ENCODE peak calls at places on chromosomes 1 and 21, in six cellular contexts. B, P, E, I, G and X are unnamed samples.

GRCh38 chr1:223887724-223888428 is 42.1 kb upstream of the TP53BP2 start:
- DNase-seq in B (peak), P (peak), E (no peak), I (peak), G (no peak), X (no peak)

GRCh38 chr21:17590443-17590842 is 22.3 kb downstream of the BTG3 start:
- DNase-seq in B (no peak), P (no peak), E (no peak), I (no peak), G (no peak), X (no peak)

GRCh38 chr21:28742527-28742926 is 250.2 kb downstream of the LTN1 start:
- DNase-seq in B (peak), P (no peak), E (no peak), I (no peak), G (no peak), X (no peak)

GRCh38 chr21:28133116-28133515 is 859.6 kb downstream of the LTN1 start:
- DNase-seq in B (no peak), P (no peak), E (no peak), I (no peak), G (no peak), X (no peak)

GRCh38 chr1:152347116-152347728 is 12.6 kb downstream of the FLG2 start:
- DNase-seq in B (peak), P (no peak), E (no peak), I (peak), G (peak), X (peak)

GRCh38 chr1:40256401-40257084 is 1.5 kb upstream of the ZMPSTE24 start:
- DNase-seq in B (no peak), P (no peak), E (no peak), I (no peak), G (no peak), X (no peak)

GRCh38 chr1:28172690-28173150 is 3.8 kb downstream of the PTAFR start:
- DNase-seq in B (peak), P (no peak), E (no peak), I (no peak), G (no peak), X (peak)

GRCh38 chr1:12147116-12147753 is 19.6 kb upstream of the TNFRSF1B start:
- DNase-seq in B (no peak), P (no peak), E (no peak), I (no peak), G (no peak), X (no peak)

GRCh38 chr1:32195972-32196823 is 4.2 kb upstream of the CCDC28B start:
- DNase-seq in B (no peak), P (no peak), E (no peak), I (no peak), G (no peak), X (no peak)

GRCh38 chr1:225602590-225603206 is 50.2 kb downstream of the ENAH start:
- DNase-seq in B (no peak), P (no peak), E (no peak), I (no peak), G (no peak), X (no peak)

GRCh38 chr1:36553591-36554417 is 71.1 kb upstream of the CSF3R start:
- DNase-seq in B (peak), P (no peak), E (peak), I (no peak), G (peak), X (peak)

GRCh38 chr1:224615861-224616760 is at the start of gene CNIH3:
- DNase-seq in B (peak), P (no peak), E (no peak), I (no peak), G (peak), X (peak)

GRCh38 chr1:90317628-90318027 is 322.7 kb downstream of the ZNF326 start:
- DNase-seq in B (no peak), P (no peak), E (no peak), I (no peak), G (no peak), X (no peak)

GRCh38 chr1:208048904-208049303 is 138.0 kb upstream of the CD34 start:
- DNase-seq in B (no peak), P (no peak), E (no peak), I (no peak), G (no peak), X (no peak)

GRCh38 chr1:114033219-114033706 is 54.0 kb downstream of the OLFML3 start:
- DNase-seq in B (peak), P (no peak), E (no peak), I (no peak), G (peak), X (peak)

GRCh38 chr1:98849969-98850636 is 154.6 kb downstream of the PLPPR5 start:
- DNase-seq in B (no peak), P (no peak), E (no peak), I (no peak), G (no peak), X (no peak)

GRCh38 chr1:48878191-48878940 is 101.7 kb upstream of the BEND5 start:
- DNase-seq in B (peak), P (peak), E (no peak), I (peak), G (no peak), X (no peak)

GRCh38 chr21:35384375-35384774 is 335.3 kb upstream of the RUNX1 start:
- DNase-seq in B (no peak), P (no peak), E (no peak), I (no peak), G (no peak), X (no peak)

GRCh38 chr1:58874757-58875755 is 91.2 kb upstream of the JUN start:
- DNase-seq in B (peak), P (peak), E (no peak), I (peak), G (peak), X (no peak)

GRCh38 chr1:52672946-52673345 is 25.2 kb downstream of the COA7 start:
- DNase-seq in B (no peak), P (no peak), E (no peak), I (no peak), G (no peak), X (no peak)

GRCh38 chr1:56056438-56057312 is 522.7 kb downstream of the PLPP3 start:
- DNase-seq in B (peak), P (no peak), E (no peak), I (no peak), G (no peak), X (no peak)

GRCh38 chr1:23357112-23357908 is 12.3 kb downstream of the ZNF436 start:
- DNase-seq in B (no peak), P (no peak), E (no peak), I (no peak), G (no peak), X (no peak)

GRCh38 chr1:110555807-110556470 is 37.0 kb upstream of the KCNA10 start:
- DNase-seq in B (no peak), P (no peak), E (no peak), I (no peak), G (no peak), X (no peak)

GRCh38 chr1:218948446-218948845 is 225.2 kb upstream of the LYPLAL1 start:
- DNase-seq in B (no peak), P (no peak), E (no peak), I (no peak), G (no peak), X (no peak)

GRCh38 chr1:162029205-162029604 is 5.5 kb upstream of the OLFML2B start:
- DNase-seq in B (no peak), P (no peak), E (no peak), I (no peak), G (no peak), X (no peak)

GRCh38 chr1:20587639-20588017 is 1.3 kb upstream of the CDA start:
- DNase-seq in B (peak), P (no peak), E (no peak), I (no peak), G (no peak), X (no peak)

GRCh38 chr1:113058861-113059441 is 14.0 kb upstream of the LRIG2 start:
- DNase-seq in B (no peak), P (no peak), E (no peak), I (no peak), G (no peak), X (no peak)

GRCh38 chr1:56202186-56202585 is 377.2 kb downstream of the PLPP3 start:
- DNase-seq in B (peak), P (no peak), E (no peak), I (no peak), G (no peak), X (no peak)

GRCh38 chr1:223016890-223017289 is 126.2 kb downstream of the TLR5 start:
- DNase-seq in B (no peak), P (no peak), E (no peak), I (no peak), G (no peak), X (no peak)

GRCh38 chr1:89575207-89575606 is 50.6 kb downstream of the LRRC8B start:
- DNase-seq in B (no peak), P (no peak), E (no peak), I (no peak), G (no peak), X (no peak)

GRCh38 chr1:29620631-29621030 is 384.3 kb downstream of the PTPRU start:
- DNase-seq in B (no peak), P (no peak), E (no peak), I (no peak), G (no peak), X (no peak)

GRCh38 chr1:26021647-26022403 is at the start of gene EXTL1:
- DNase-seq in B (peak), P (no peak), E (no peak), I (no peak), G (peak), X (no peak)

GRCh38 chr1:24203404-24203803 is 16.3 kb upstream of the IFNLR1 start:
- DNase-seq in B (no peak), P (no peak), E (no peak), I (no peak), G (no peak), X (peak)

GRCh38 chr1:46153228-46153627 is 20.8 kb upstream of the PIK3R3 start:
- DNase-seq in B (peak), P (no peak), E (no peak), I (no peak), G (no peak), X (no peak)

GRCh38 chr1:209534496-209535250 is 48.8 kb upstream of the CAMK1G start:
- DNase-seq in B (no peak), P (no peak), E (no peak), I (no peak), G (no peak), X (no peak)

GRCh38 chr1:94927405-94928175 is 680 bp upstream of the CNN3 start:
- DNase-seq in B (peak), P (no peak), E (no peak), I (no peak), G (no peak), X (peak)

GRCh38 chr1:41918450-41919043 is at the start of gene HIVEP3:
- DNase-seq in B (peak), P (no peak), E (no peak), I (no peak), G (no peak), X (no peak)
- TF ChIP-seq CTCF in B (no peak), P (no peak), E (no peak), I (peak), G (no peak), X (no peak)

GRCh38 chr1:202565890-202566289 is 144.4 kb downstream of the SYT2 start:
- DNase-seq in B (no peak), P (no peak), E (no peak), I (no peak), G (no peak), X (peak)
- TF ChIP-seq CTCF in B (no peak), P (no peak), E (no peak), I (no peak), G (no peak), X (no peak)

DNA sequence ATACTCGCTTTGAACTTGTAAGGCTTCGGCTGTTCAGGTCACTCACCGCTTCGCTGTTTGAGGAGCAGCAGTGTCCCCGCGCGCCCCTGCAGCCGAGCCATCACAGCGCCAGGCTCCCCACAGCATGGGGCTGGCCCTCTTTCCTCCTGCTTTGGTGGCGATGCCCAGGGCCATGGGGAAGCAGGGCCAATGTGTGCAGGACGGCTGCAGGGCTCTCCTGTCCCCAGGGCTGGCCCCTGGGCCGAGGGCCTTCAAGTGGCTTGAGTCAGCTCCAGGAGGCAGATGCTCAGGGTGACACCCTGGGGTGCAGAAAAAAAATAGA is 38.5 kb upstream of the TRAPPC10 start:
- DNase-seq in B (no peak), P (no peak), E (no peak), I (no peak), G (no peak), X (no peak)
- TF ChIP-seq CTCF in B (no peak), P (no peak), E (no peak), I (no peak), G (no peak), X (no peak)

GRCh38 chr1:42766723-42767509 is at the start of the genes C1orf50 and P3H1:
- DNase-seq in B (peak), P (peak), E (peak), I (peak), G (peak), X (peak)
- TF ChIP-seq CTCF in B (no peak), P (no peak), E (no peak), I (no peak), G (no peak), X (no peak)

GRCh38 chr1:16618719-16619118 is 5.4 kb upstream of the NBPF1 start:
- DNase-seq in B (no peak), P (no peak), E (peak), I (no peak), G (peak), X (no peak)
- TF ChIP-seq CTCF in B (no peak), P (no peak), E (no peak), I (no peak), G (no peak), X (no peak)

GRCh38 chr1:213989071-213989739 is 1.4 kb downstream of the PROX1 start:
- DNase-seq in B (no peak), P (no peak), E (peak), I (no peak), G (peak), X (no peak)
- TF ChIP-seq CTCF in B (no peak), P (no peak), E (no peak), I (no peak), G (no peak), X (no peak)